ENCODE peak calls at places on chromosomes 13 and 19, in six cellular contexts. X is RWPE1, B is Caco-2, N is fibroblast of pulmonary artery, H is neural crest cell, J is fibroblast of villous mesenchyme. R is an unnamed sample.

GRCh38 chr13:96958286-96958891 is 35.9 kb downstream of the OXGR1 start:
- DNase-seq in X (peak; percentile 11), B (peak; percentile 44), N (peak; percentile 59), H (no peak), J (peak; percentile 28), R (peak; percentile 64)

GRCh38 chr13:112242777-112243176 is 133.4 kb upstream of the SPACA7 start:
- DNase-seq in X (no peak), B (no peak), N (no peak), H (no peak), J (no peak), R (no peak)

GRCh38 chr19:45406957-45407375 is 522 bp downstream of the POLR1G start:
- DNase-seq in X (no peak), B (no peak), N (no peak), H (no peak), J (no peak), R (no peak)

GRCh38 chr13:25232937-25233515 is 54.3 kb downstream of the MTMR6 start:
- DNase-seq in X (peak; percentile 30), B (peak; percentile 46), N (peak; percentile 57), H (no peak), J (peak; percentile 36), R (peak; percentile 45)

GRCh38 chr19:30227661-30228112 is 144.5 kb upstream of the ZNF536 start:
- DNase-seq in X (peak; percentile 52), B (peak; percentile 82), N (peak; percentile 40), H (peak; percentile 79), J (peak; percentile 41), R (no peak)

GRCh38 chr19:7255119-7255518 is 39.1 kb downstream of the INSR start:
- DNase-seq in X (no peak), B (no peak), N (no peak), H (no peak), J (no peak), R (no peak)

GRCh38 chr19:39110263-39110967 is 15.2 kb upstream of the PAK4 start:
- DNase-seq in X (peak; percentile 64), B (peak; percentile 68), N (peak; percentile 39), H (peak; percentile 54), J (no peak), R (peak; percentile 74)

GRCh38 chr13:61477619-61478018 is 62.0 kb upstream of the PCDH20 start:
- DNase-seq in X (no peak), B (no peak), N (no peak), H (no peak), J (no peak), R (no peak)

GRCh38 chr19:16325671-16326400 is 1.2 kb downstream of the KLF2 start:
- DNase-seq in X (no peak), B (no peak), N (peak; percentile 59), H (no peak), J (no peak), R (no peak)

GRCh38 chr13:99057310-99057975 is 79.6 kb upstream of the DOCK9 start:
- DNase-seq in X (peak; percentile 45), B (no peak), N (peak; percentile 68), H (no peak), J (peak; percentile 83), R (peak; percentile 89)

GRCh38 chr19:6543866-6544347 is 13.1 kb downstream of the TNFSF9 start:
- DNase-seq in X (no peak), B (no peak), N (no peak), H (no peak), J (no peak), R (no peak)

GRCh38 chr19:47863514-47863936 is 4.5 kb downstream of the TPRX2 start:
- DNase-seq in X (peak; percentile 83), B (peak; percentile 94), N (peak; percentile 69), H (peak; percentile 100), J (peak; percentile 60), R (peak; percentile 85)

GRCh38 chr13:112182831-112183543 is 116.0 kb downstream of the SOX1 start:
- DNase-seq in X (no peak), B (no peak), N (no peak), H (no peak), J (no peak), R (peak; percentile 49)

GRCh38 chr13:38735655-38736440 is 49.0 kb downstream of the FREM2 start:
- DNase-seq in X (no peak), B (peak; percentile 16), N (no peak), H (no peak), J (no peak), R (no peak)

GRCh38 chr19:10334340-10335148 is 1.2 kb upstream of the RAVER1 start:
- DNase-seq in X (peak; percentile 91), B (peak; percentile 95), N (peak; percentile 97), H (peak; percentile 95), J (peak; percentile 98), R (peak; percentile 98)

GRCh38 chr13:27599096-27599495 is 21.2 kb downstream of the LNX2 start:
- DNase-seq in X (no peak), B (no peak), N (no peak), H (no peak), J (no peak), R (no peak)

GRCh38 chr13:37748913-37749312 is 120.7 kb downstream of the TRPC4 start:
- DNase-seq in X (no peak), B (no peak), N (no peak), H (no peak), J (no peak), R (no peak)

GRCh38 chr13:106736941-106737340 is 169.0 kb upstream of the ARGLU1 start:
- DNase-seq in X (no peak), B (peak; percentile 21), N (no peak), H (no peak), J (no peak), R (no peak)

GRCh38 chr13:31167490-31167889 is 5.8 kb upstream of the HSPH1 start:
- DNase-seq in X (no peak), B (no peak), N (no peak), H (no peak), J (no peak), R (no peak)

GRCh38 chr13:78909276-78909675 is 250.3 kb upstream of the OBI1 start:
- DNase-seq in X (no peak), B (no peak), N (no peak), H (no peak), J (no peak), R (no peak)

GRCh38 chr13:75101997-75102720 is 379.8 kb downstream of the TBC1D4 start:
- DNase-seq in X (no peak), B (no peak), N (peak; percentile 24), H (no peak), J (no peak), R (peak; percentile 19)

GRCh38 chr19:56084835-56085536 is 36.1 kb downstream of the ZNF787 start:
- DNase-seq in X (no peak), B (no peak), N (no peak), H (no peak), J (no peak), R (no peak)

GRCh38 chr13:95155093-95155492 is 146.2 kb downstream of the ABCC4 start:
- DNase-seq in X (no peak), B (no peak), N (peak; percentile 23), H (no peak), J (peak; percentile 27), R (no peak)

DNA sequence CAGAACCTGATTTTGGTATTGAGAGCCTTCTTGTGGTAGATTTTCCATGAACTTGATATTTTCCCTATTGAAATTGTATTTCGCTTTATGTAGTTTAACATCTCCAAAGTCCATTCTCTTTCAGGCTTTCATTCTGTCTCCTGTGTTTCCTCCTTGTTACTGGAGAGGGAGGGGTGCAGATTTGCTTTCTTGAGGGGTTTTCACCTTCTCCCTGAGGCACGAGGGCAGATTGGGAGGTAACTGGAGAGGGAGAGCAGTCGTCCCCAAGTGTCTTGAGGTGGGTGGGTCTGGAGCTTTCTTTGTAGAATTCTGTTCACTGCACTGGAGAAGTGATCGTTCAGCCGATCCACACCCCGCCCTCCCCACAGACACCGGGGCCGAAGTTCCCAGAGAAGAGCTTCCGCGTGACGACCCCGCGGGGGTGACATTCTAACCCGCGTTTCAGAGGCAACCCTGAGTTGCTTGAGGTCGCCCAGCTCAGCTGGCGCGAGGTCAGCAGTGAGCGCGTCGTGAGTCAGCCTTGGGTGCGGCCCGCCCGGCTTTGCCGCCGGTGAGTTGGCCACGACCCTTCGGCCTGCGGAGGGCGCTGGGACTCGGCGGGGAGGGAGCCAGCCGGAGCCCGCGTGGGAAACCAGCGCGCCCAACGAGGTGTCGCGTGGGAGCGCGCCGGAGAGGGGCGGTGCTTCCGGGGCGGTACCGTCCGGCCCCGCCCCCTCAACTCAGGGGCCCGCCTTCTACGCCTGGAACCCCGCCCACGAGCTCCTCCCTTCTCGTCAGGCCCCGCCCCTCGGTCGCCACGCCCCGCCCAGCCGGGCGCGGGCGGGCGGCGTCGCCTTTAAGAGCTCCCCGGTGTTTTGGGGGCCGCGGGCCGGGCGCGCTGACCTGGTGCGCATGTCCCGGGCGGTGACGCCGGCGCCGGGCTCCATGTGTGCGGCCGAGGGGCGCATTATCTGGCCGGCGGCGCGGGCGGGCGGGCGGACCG is at the start of gene GATAD2A:
- DNase-seq in X (peak; percentile 85), B (peak; percentile 93), N (peak; percentile 93), H (peak; percentile 91), J (peak; percentile 96), R (peak; percentile 95)
- TF ChIP-seq CTCF in X (peak; percentile 66), B (peak; percentile 44), N (no peak), H (no peak), J (peak; percentile 19), R (no peak)

GRCh38 chr19:28977826-28978225 is 235.1 kb downstream of the UQCRFS1 start:
- DNase-seq in X (no peak), B (no peak), N (no peak), H (no peak), J (no peak), R (no peak)
- TF ChIP-seq CTCF in X (no peak), B (no peak), N (no peak), H (peak; percentile 48), J (no peak), R (no peak)

GRCh38 chr13:51814825-51815650 is 11.1 kb upstream of the DHRS12 start:
- DNase-seq in X (peak; percentile 73), B (peak; percentile 80), N (peak; percentile 71), H (peak; percentile 67), J (peak; percentile 63), R (peak; percentile 82)
- TF ChIP-seq CTCF in X (peak; percentile 82), B (peak; percentile 88), N (peak; percentile 96), H (peak; percentile 83), J (peak; percentile 91), R (peak; percentile 80)

GRCh38 chr13:50379584-50379983 is 364.3 kb downstream of the KCNRG start:
- DNase-seq in X (no peak), B (no peak), N (no peak), H (no peak), J (no peak), R (no peak)
- TF ChIP-seq CTCF in X (no peak), B (no peak), N (no peak), H (no peak), J (no peak), R (no peak)

DNA sequence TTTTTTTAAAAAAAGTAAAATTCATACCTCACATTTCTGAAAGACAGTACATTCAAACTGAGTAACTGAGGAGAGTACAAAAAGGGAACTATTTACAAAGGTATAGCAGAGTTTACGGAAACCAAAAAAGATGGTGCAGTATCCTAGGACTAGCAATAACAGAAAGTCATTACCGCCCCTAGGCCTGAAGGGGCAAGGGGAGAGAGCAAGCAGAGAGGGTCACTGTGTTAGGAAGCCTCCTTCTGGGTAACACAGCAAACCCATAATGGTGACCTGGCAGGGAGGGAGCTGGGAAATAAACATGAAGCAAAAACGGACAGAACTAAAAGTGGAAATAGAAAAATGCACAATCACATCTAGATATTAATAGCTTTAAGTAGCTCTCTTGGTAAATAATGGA is 8.2 kb downstream of the VWA8 start:
- DNase-seq in X (no peak), B (no peak), N (no peak), H (no peak), J (no peak), R (no peak)
- TF ChIP-seq CTCF in X (no peak), B (no peak), N (no peak), H (no peak), J (no peak), R (no peak)

GRCh38 chr13:33799950-33800592 is 17.9 kb upstream of the RFC3 start:
- DNase-seq in X (peak; percentile 10), B (no peak), N (peak; percentile 69), H (no peak), J (peak; percentile 58), R (peak; percentile 18)
- TF ChIP-seq CTCF in X (peak; percentile 56), B (peak; percentile 42), N (peak; percentile 57), H (peak; percentile 47), J (peak; percentile 53), R (peak; percentile 12)